ENCODE peak calls at places on chromosomes 12 and 14, in six cellular contexts. N is Right ventricle myocardium superior, W is T47D, P is GM10248, S is Daoy, U is psoas muscle. D is an unnamed sample.

GRCh38 chr12:52321433-52321832 is 235 bp upstream of the KRT83 start:
- DNase-seq in N (no peak), U (no peak), W (no peak), P (no peak), S (no peak), D (no peak)

GRCh38 chr12:30278401-30278800 is 417.3 kb downstream of the IPO8 start:
- DNase-seq in P (no peak), N (no peak), U (no peak), S (no peak), W (no peak), D (no peak)

GRCh38 chr12:30732954-30733637 is 21.7 kb downstream of the CAPRIN2 start:
- DNase-seq in S (no peak), N (no peak), P (no peak), U (no peak), W (no peak), D (no peak)

GRCh38 chr12:121800694-121801600 is 2.9 kb upstream of the SETD1B start:
- DNase-seq in W (peak; percentile 90), U (peak; percentile 81), S (peak; percentile 88), N (peak; percentile 93), P (peak; percentile 47), D (peak; percentile 52)

GRCh38 chr14:77580964-77581505 is 35.4 kb downstream of the SPTLC2 start:
- DNase-seq in P (peak; percentile 63), S (peak; percentile 20), W (peak; percentile 40), N (no peak), U (no peak), D (peak; percentile 54)

GRCh38 chr12:115736360-115736759 is 541.1 kb downstream of the MED13L start:
- DNase-seq in U (no peak), W (no peak), P (no peak), N (no peak), S (no peak), D (no peak)

GRCh38 chr12:17975763-17976162 is 114.2 kb downstream of the RERGL start:
- DNase-seq in S (no peak), W (no peak), U (no peak), P (no peak), N (no peak), D (no peak)

GRCh38 chr14:52690983-52691760 is 4.2 kb downstream of the ERO1A start:
- DNase-seq in W (peak; percentile 27), U (no peak), S (no peak), P (no peak), N (no peak), D (no peak)

GRCh38 chr12:93689076-93689834 is 12.1 kb downstream of the CRADD start:
- DNase-seq in S (no peak), U (no peak), P (no peak), N (no peak), W (peak; percentile 67), D (no peak)

GRCh38 chr14:51546603-51547258 is 105.0 kb upstream of the FRMD6 start:
- DNase-seq in N (no peak), P (no peak), S (peak; percentile 31), W (no peak), U (no peak), D (no peak)

GRCh38 chr12:47184813-47185212 is 105.1 kb upstream of the AMIGO2 start:
- DNase-seq in S (no peak), U (no peak), N (no peak), W (peak; percentile 71), P (no peak), D (no peak)

GRCh38 chr12:1779783-1780182 is 40.6 kb upstream of the LRTM2 start:
- DNase-seq in N (no peak), S (no peak), W (no peak), U (no peak), P (no peak), D (no peak)

GRCh38 chr12:131939007-131939406 is 9.9 kb downstream of the PUS1 start:
- DNase-seq in W (no peak), N (no peak), P (no peak), U (no peak), S (no peak), D (no peak)

GRCh38 chr12:104570174-104570907 is 113.6 kb downstream of the CHST11 start:
- DNase-seq in P (no peak), U (no peak), N (no peak), W (no peak), S (no peak), D (no peak)

GRCh38 chr12:100794441-100795192 is at the start of gene ANO4:
- DNase-seq in W (peak; percentile 12), P (no peak), U (no peak), S (peak; percentile 25), N (no peak), D (no peak)

GRCh38 chr12:116213014-116213413 is 64.5 kb downstream of the MED13L start:
- DNase-seq in W (peak; percentile 41), P (no peak), U (no peak), S (no peak), N (no peak), D (no peak)

GRCh38 chr12:79151956-79152355 is 287.4 kb downstream of the SYT1 start:
- DNase-seq in P (no peak), N (no peak), W (no peak), S (no peak), U (no peak), D (no peak)

GRCh38 chr14:56145965-56146364 is 27.8 kb downstream of the PELI2 start:
- DNase-seq in S (peak; percentile 77), N (no peak), W (no peak), U (no peak), P (no peak), D (no peak)

GRCh38 chr12:91920276-91920675 is 225.4 kb downstream of the BTG1 start:
- DNase-seq in P (no peak), S (peak; percentile 11), W (peak; percentile 83), N (no peak), U (no peak), D (no peak)

GRCh38 chr12:48296586-48297396 is 53.9 kb downstream of the ZNF641 start:
- DNase-seq in S (peak; percentile 90), W (peak; percentile 88), U (peak; percentile 65), N (peak; percentile 86), P (peak; percentile 31), D (no peak)

GRCh38 chr12:100473716-100474150 is at the start of gene NR1H4:
- DNase-seq in P (no peak), W (no peak), N (no peak), U (no peak), S (peak; percentile 82), D (no peak)

GRCh38 chr12:92445253-92446081 is 257.3 kb upstream of the PLEKHG7 start:
- DNase-seq in P (peak; percentile 40), S (no peak), N (no peak), W (no peak), U (no peak), D (no peak)

GRCh38 chr12:72102150-72102549 is 163.5 kb downstream of the TPH2 start:
- DNase-seq in U (no peak), P (no peak), S (no peak), W (no peak), N (no peak), D (no peak)

GRCh38 chr14:91331761-91332447 is 85.7 kb downstream of the CCDC88C start:
- DNase-seq in N (peak; percentile 69), S (no peak), U (no peak), P (no peak), W (peak; percentile 51), D (no peak)

GRCh38 chr14:88323086-88323519 is at the start of gene KCNK10:
- DNase-seq in S (peak; percentile 13), N (no peak), W (no peak), P (no peak), U (no peak), D (no peak)

GRCh38 chr12:108734200-108734906 is 3.0 kb upstream of the CORO1C start:
- DNase-seq in S (peak; percentile 85), N (no peak), W (peak; percentile 52), U (no peak), P (peak; percentile 42), D (no peak)

D was measured in GM19239.